ENCODE peak calls at places on chromosomes 12 and 14, in ten cellular contexts. J, G, K, U, Y, I, T, Z, M and F are unnamed samples. For H3K36me3, the result is how much of the 10 kb centered on the place peaks cover.

GRCh38 chr12:30822385-30823139 is 67.8 kb upstream of the CAPRIN2 start:
- DNase-seq in J (peak), G (peak), K (peak), U (peak), Y (no peak), I (no peak), T (peak), Z (peak), M (peak), F (no peak)

GRCh38 chr12:65208957-65209654 is 39.7 kb downstream of the LEMD3 start:
- DNase-seq in J (no peak), G (no peak), K (no peak), U (no peak), Y (no peak), I (no peak), T (no peak), Z (no peak), M (no peak), F (no peak)

GRCh38 chr12:19867970-19868369 is 428.7 kb downstream of the AEBP2 start:
- DNase-seq in J (no peak), G (no peak), K (no peak), U (no peak), Y (no peak), I (no peak), T (no peak), Z (no peak), M (no peak), F (no peak)

GRCh38 chr12:51229116-51229515 is 9.5 kb upstream of the DAZAP2 start:
- DNase-seq in J (no peak), G (no peak), K (no peak), U (no peak), Y (no peak), I (no peak), T (no peak), Z (no peak), M (no peak), F (no peak)

GRCh38 chr14:21880918-21881317 is 207.3 kb upstream of the OR4E1 start:
- DNase-seq in J (no peak), G (no peak), K (no peak), U (no peak), Y (no peak), I (no peak), T (no peak), Z (no peak), M (no peak), F (no peak)

GRCh38 chr12:124994435-124994975 is 1.1 kb downstream of the BRI3BP start:
- DNase-seq in J (peak), G (no peak), K (no peak), U (no peak), Y (peak), I (no peak), T (no peak), Z (no peak), M (peak), F (no peak)

GRCh38 chr12:115639667-115640012 is 637.9 kb downstream of the MED13L start:
- DNase-seq in J (no peak), G (no peak), K (no peak), U (no peak), Y (no peak), I (no peak), T (no peak), Z (no peak), M (no peak), F (no peak)

GRCh38 chr12:3127832-3128231 is 50.7 kb downstream of the TSPAN9 start:
- DNase-seq in J (no peak), G (no peak), K (no peak), U (no peak), Y (no peak), I (no peak), T (no peak), Z (peak), M (no peak), F (no peak)

GRCh38 chr12:18496156-18496555 is 234.8 kb downstream of the PIK3C2G start:
- DNase-seq in J (no peak), G (no peak), K (no peak), U (no peak), Y (no peak), I (no peak), T (no peak), Z (peak), M (no peak), F (no peak)

GRCh38 chr12:88416155-88416554 is 164.1 kb downstream of the KITLG start:
- DNase-seq in J (no peak), G (no peak), K (no peak), U (no peak), Y (no peak), I (no peak), T (no peak), Z (no peak), M (no peak), F (no peak)

GRCh38 chr14:22268875-22269274 is 320.1 kb downstream of the DAD1 start:
- DNase-seq in J (no peak), G (no peak), K (no peak), U (no peak), Y (no peak), I (no peak), T (no peak), Z (peak), M (no peak), F (peak)

GRCh38 chr12:26867084-26867483 is 34.1 kb upstream of the ITPR2 start:
- DNase-seq in J (no peak), G (no peak), K (no peak), U (no peak), Y (no peak), I (no peak), T (no peak), Z (no peak), M (no peak), F (no peak)

GRCh38 chr14:92880851-92881250 is 42.1 kb upstream of the CHGA start:
- DNase-seq in J (no peak), G (no peak), K (no peak), U (no peak), Y (peak), I (no peak), T (no peak), Z (peak), M (peak), F (no peak)

GRCh38 chr12:12518919-12519318 is 43.7 kb downstream of the DUSP16 start:
- DNase-seq in J (no peak), G (no peak), K (no peak), U (no peak), Y (no peak), I (no peak), T (no peak), Z (peak), M (no peak), F (no peak)

GRCh38 chr14:50821471-50822464 is 9.2 kb downstream of the NIN start:
- DNase-seq in J (peak), G (peak), K (no peak), U (peak), Y (no peak), I (no peak), T (no peak), Z (no peak), M (no peak), F (no peak)

GRCh38 chr14:61229475-61229888 is 51.7 kb downstream of the TMEM30B start:
- DNase-seq in J (no peak), G (no peak), K (no peak), U (no peak), Y (no peak), I (no peak), T (no peak), Z (peak), M (peak), F (no peak)

GRCh38 chr12:80580254-80580653 is 127.2 kb upstream of the MYF6 start:
- DNase-seq in J (no peak), G (no peak), K (no peak), U (no peak), Y (no peak), I (no peak), T (no peak), Z (peak), M (no peak), F (peak)

GRCh38 chr12:68638721-68639395 is 28.2 kb downstream of the RAP1B start:
- DNase-seq in J (no peak), G (no peak), K (no peak), U (no peak), Y (no peak), I (no peak), T (no peak), Z (no peak), M (no peak), F (no peak)

GRCh38 chr14:105859717-105860614 is 333.6 kb downstream of the TMEM121 start:
- DNase-seq in J (peak), G (no peak), K (peak), U (peak), Y (no peak), I (no peak), T (peak), Z (no peak), M (peak), F (no peak)

GRCh38 chr14:64800000-64800399 is 79.7 kb downstream of the SPTB start:
- DNase-seq in J (no peak), G (peak), K (no peak), U (peak), Y (peak), I (no peak), T (no peak), Z (peak), M (peak), F (no peak)

GRCh38 chr12:32843528-32844095 is 53.0 kb downstream of the PKP2 start:
- DNase-seq in J (no peak), G (no peak), K (no peak), U (no peak), Y (no peak), I (no peak), T (no peak), Z (peak), M (no peak), F (no peak)

GRCh38 chr12:132140918-132141841 is 2.9 kb downstream of the DDX51 start:
- DNase-seq in J (peak), G (no peak), K (no peak), U (no peak), Y (no peak), I (no peak), T (peak), Z (no peak), M (no peak), F (no peak)

GRCh38 chr14:23006544-23007419 is 3.2 kb downstream of the C14orf93 start:
- DNase-seq in J (peak), G (peak), K (peak), U (peak), Y (peak), I (peak), T (peak), Z (peak), M (peak), F (peak)

DNA sequence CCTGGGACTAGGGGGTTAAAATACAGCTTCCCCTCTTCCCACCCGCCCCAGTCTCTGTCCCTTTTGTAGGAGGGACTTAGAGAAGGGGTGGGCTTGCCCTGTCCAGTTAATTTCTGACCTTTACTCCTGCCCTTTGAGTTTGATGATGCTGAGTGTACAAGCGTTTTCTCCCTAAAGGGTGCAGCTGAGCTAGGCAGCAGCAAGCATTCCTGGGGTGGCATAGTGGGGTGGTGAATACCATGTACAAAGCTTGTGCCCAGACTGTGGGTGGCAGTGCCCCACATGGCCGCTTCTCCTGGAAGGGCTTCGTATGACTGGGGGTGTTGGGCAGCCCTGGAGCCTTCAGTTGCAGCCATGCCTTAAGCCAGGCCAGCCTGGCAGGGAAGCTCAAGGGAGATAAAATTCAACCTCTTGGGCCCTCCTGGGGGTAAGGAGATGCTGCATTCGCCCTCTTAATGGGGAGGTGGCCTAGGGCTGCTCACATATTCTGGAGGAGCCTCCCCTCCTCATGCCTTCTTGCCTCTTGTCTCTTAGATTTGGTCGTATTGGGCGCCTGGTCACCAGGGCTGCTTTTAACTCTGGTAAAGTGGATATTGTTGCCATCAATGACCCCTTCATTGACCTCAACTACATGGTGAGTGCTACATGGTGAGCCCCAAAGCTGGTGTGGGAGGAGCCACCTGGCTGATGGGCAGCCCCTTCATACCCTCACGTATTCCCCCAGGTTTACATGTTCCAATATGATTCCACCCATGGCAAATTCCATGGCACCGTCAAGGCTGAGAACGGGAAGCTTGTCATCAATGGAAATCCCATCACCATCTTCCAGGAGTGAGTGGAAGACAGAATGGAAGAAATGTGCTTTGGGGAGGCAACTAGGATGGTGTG is 1.9 kb downstream of the GAPDH start:
- DNase-seq in J (no peak), G (no peak), K (no peak), U (no peak), Y (no peak), I (no peak), T (no peak), Z (no peak), M (no peak), F (no peak)
- H3K36me3 ChIP-seq in J (under half), G (under half), K (under half), U (under half), Y (under half), I (under half), T (under half), Z (under half), M (under half), F (under half)

GRCh38 chr14:73759714-73760597 is 45.8 kb upstream of the PNMA1 start:
- DNase-seq in J (peak), G (peak), K (peak), U (peak), Y (peak), I (peak), T (peak), Z (peak), M (peak), F (peak)
- TF ChIP-seq CTCF in J (peak), G (no peak), K (no peak), U (peak), Y (no peak), I (no peak), T (no peak), Z (no peak), M (no peak), F (no peak)

GRCh38 chr12:90333384-90333783 is 621.6 kb downstream of the CCER1 start:
- DNase-seq in J (no peak), G (no peak), K (no peak), U (no peak), Y (no peak), I (no peak), T (no peak), Z (peak), M (no peak), F (no peak)
- H3K36me3 ChIP-seq in J (under half), G (under half), K (under half), U (under half), Y (under half), I (under half), T (under half), Z (under half), M (under half), F (under half)

DNA sequence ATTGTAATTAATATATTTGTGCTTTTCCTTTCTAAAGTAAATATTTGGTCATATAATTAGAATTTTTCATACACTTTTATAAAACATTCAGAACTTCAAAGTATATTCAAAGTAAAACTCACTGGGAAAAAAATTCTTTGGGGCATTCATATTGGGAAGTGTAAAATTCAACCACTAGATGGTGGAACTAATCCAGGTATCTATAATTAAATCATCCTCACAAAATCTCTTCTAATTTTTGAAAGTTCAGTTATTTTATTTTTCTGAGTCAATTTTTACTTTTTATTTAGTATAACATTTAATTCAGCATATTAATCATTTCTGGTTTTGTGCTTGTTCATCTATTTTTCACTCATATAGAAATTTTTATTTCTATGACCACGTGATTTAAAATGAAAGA is 81.0 kb downstream of the NTS start:
- DNase-seq in J (no peak), G (no peak), K (no peak), U (no peak), Y (no peak), I (no peak), T (no peak), Z (peak), M (no peak), F (no peak)
- TF ChIP-seq CTCF in J (no peak), G (no peak), K (no peak), U (peak), Y (no peak), I (no peak), T (no peak), Z (peak), M (no peak), F (no peak)

DNA sequence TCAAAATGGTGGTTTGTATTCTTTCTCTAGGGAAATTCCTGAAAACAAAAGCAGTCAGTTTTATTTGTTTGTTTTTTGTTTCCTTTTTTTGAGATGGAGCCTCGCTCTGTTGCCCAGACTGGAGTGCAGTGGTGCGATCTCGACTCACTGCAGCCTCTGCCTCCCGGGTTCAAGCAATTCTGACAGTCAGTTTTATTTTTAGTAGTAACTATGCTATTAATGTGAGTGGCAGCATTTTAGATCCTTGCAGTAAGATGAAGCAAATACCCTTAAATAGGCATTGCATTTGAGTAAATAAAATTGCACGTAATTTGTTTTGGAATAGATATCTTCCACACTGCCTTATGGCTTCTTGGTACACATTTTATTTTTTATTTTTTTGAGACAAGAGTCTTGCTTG is 23.6 kb downstream of the YY1 start:
- DNase-seq in J (no peak), G (no peak), K (no peak), U (no peak), Y (no peak), I (no peak), T (no peak), Z (no peak), M (no peak), F (no peak)
- H3K36me3 ChIP-seq in J (under half), G (under half), K (under half), U (under half), Y (under half), I (under half), T (under half), Z (under half), M (under half), F (under half)

DNA sequence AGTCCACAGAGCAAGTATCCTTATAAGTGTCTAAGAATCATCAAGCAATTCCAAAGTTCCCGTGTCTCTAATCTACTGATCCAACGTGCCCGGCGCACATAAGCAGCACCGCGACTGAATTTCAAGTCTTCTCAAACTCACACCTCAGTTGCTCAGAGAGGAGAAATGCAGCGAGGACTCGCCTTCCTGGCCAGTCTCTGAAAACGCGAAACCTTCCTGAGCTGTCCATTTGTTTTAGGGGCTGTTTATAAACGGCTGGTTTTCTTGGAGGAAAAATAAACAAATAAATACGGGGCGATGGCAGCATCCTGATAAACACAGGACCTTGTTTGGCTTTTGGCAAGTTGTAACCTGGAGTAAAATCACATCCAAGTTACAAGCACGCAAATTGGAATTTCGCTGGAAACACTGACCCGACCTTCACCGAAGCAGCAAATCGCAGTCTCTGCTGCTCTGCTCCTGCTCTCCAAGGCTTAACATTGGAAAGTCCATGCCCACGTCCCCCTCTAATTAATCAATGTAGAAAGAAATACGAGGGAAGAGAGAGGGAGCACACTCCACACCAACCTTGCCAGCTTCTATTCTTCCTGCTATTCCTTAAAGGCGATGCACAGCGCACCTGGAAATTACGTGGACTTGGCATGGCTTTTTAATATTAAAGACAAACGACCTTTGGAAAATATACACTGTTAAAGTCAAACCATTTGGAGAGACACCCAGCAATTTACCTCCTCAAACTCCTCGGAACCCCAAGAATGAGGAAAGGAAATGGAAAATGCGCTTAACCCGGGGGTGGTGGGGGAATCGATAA is 248.7 kb downstream of the APAF1 start:
- DNase-seq in J (no peak), G (no peak), K (no peak), U (no peak), Y (no peak), I (no peak), T (no peak), Z (peak), M (no peak), F (no peak)
- TF ChIP-seq CTCF in J (no peak), G (no peak), K (no peak), U (no peak), Y (no peak), I (no peak), T (no peak), Z (no peak), M (no peak), F (no peak)

GRCh38 chr12:113248046-113248825 is 27.0 kb downstream of the TPCN1 start:
- DNase-seq in J (no peak), G (no peak), K (no peak), U (no peak), Y (no peak), I (no peak), T (no peak), Z (no peak), M (no peak), F (no peak)

GRCh38 chr12:113248842-113249435 is 27.7 kb downstream of the TPCN1 start:
- DNase-seq in J (peak), G (no peak), K (no peak), U (no peak), Y (no peak), I (no peak), T (no peak), Z (no peak), M (no peak), F (no peak)

GRCh38 chr12:113251404-113252070 is 30.3 kb downstream of the TPCN1 start:
- DNase-seq in J (no peak), G (no peak), K (no peak), U (no peak), Y (no peak), I (no peak), T (no peak), Z (no peak), M (no peak), F (no peak)

GRCh38 chr12:113250045-113250444 is 28.8 kb downstream of the TPCN1 start:
- DNase-seq in J (no peak), G (no peak), K (peak), U (no peak), Y (no peak), I (no peak), T (no peak), Z (no peak), M (no peak), F (no peak)

DNA sequence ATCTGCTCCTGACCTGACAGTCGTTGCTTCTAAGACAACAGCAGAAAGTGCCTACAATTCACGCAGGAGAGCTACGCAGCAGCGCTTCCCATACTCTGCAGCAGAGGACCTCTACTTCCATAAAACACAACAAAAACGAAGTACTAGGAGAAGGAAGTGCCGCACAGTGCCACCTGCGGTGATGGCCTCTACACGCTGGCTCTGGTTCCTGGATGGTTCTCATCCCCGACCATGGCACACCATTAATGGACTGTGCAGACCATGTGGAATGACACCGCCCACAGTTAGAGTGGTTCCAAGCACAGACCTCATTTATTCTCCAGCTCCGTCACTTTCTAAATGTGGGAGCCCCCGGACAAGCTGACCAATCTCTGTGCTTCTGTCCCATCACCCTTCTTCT is 28.3 kb downstream of the TPCN1 start:
- DNase-seq in J (no peak), G (no peak), K (no peak), U (no peak), Y (no peak), I (no peak), T (no peak), Z (no peak), M (no peak), F (no peak)
- H3K36me3 ChIP-seq in J (under half), G (under half), K (under half), U (under half), Y (under half), I (under half), T (under half), Z (under half), M (under half), F (under half)